ENCODE peak calls at places on chromosomes 12 and 14, in five cellular contexts. B is astrocyte, U is MM.1S, Q is cardiac muscle cell, V is stomach. Y is an unnamed sample.

GRCh38 chr14:57835751-57836150 is 30.1 kb downstream of the SLC35F4 start:
- DNase-seq in B (no peak), U (no peak), Q (no peak), V (no peak), Y (no peak)

GRCh38 chr12:132196038-132196872 is 52.0 kb downstream of the NOC4L start:
- DNase-seq in B (peak; percentile 4), U (no peak), Q (no peak), V (no peak), Y (no peak)

GRCh38 chr12:55362675-55363074 is at the start of gene OR6C75:
- DNase-seq in B (no peak), U (no peak), Q (no peak), V (no peak), Y (no peak)

GRCh38 chr12:27981874-27982273 is 9.3 kb upstream of the PTHLH start:
- DNase-seq in B (peak; percentile 73), U (no peak), Q (no peak), V (no peak), Y (peak; percentile 98)

GRCh38 chr12:63989301-63989845 is 144.9 kb downstream of the SRGAP1 start:
- DNase-seq in B (peak; percentile 85), U (no peak), Q (peak; percentile 65), V (peak; percentile 28), Y (no peak)

GRCh38 chr14:65069874-65070709 is 32.2 kb downstream of the MAX start:
- DNase-seq in B (no peak), U (peak; percentile 61), Q (no peak), V (peak; percentile 81), Y (no peak)

GRCh38 chr12:122844366-122844971 is 9.2 kb downstream of the HIP1R start:
- DNase-seq in B (no peak), U (no peak), Q (no peak), V (no peak), Y (no peak)

GRCh38 chr12:37733856-37734255 is 582.7 kb upstream of the ALG10B start:
- DNase-seq in B (no peak), U (no peak), Q (no peak), V (no peak), Y (no peak)

GRCh38 chr12:79997115-79997805 is 62.4 kb upstream of the PPP1R12A start:
- DNase-seq in B (no peak), U (peak; percentile 48), Q (no peak), V (no peak), Y (no peak)

GRCh38 chr14:92108345-92109254 is 2.2 kb upstream of the ATXN3 start:
- DNase-seq in B (no peak), U (no peak), Q (peak; percentile 10), V (no peak), Y (no peak)

GRCh38 chr12:1204581-1205121 is 213.6 kb downstream of the ERC1 start:
- DNase-seq in B (peak; percentile 27), U (peak; percentile 72), Q (peak; percentile 20), V (no peak), Y (peak; percentile 38)

GRCh38 chr14:68507544-68508081 is 285.3 kb downstream of the ZFP36L1 start:
- DNase-seq in B (no peak), U (no peak), Q (no peak), V (no peak), Y (no peak)

GRCh38 chr12:13175499-13175898 is 21.0 kb upstream of the EMP1 start:
- DNase-seq in B (peak; percentile 70), U (no peak), Q (no peak), V (no peak), Y (peak; percentile 90)

GRCh38 chr12:12719496-12719895 is 2.3 kb downstream of the CDKN1B start:
- DNase-seq in B (no peak), U (peak; percentile 64), Q (peak; percentile 45), V (no peak), Y (no peak)

GRCh38 chr14:50520947-50521815 is 11.2 kb downstream of the MAP4K5 start:
- DNase-seq in B (peak; percentile 89), U (no peak), Q (peak; percentile 38), V (no peak), Y (peak; percentile 88)

GRCh38 chr12:97745406-97746101 is 282.9 kb downstream of the RMST start:
- DNase-seq in B (peak; percentile 21), U (no peak), Q (no peak), V (no peak), Y (peak; percentile 2)

GRCh38 chr12:55742719-55743130 is at the start of gene GDF11:
- DNase-seq in B (peak; percentile 64), U (peak; percentile 60), Q (peak; percentile 79), V (peak; percentile 75), Y (no peak)

GRCh38 chr14:90551070-90551704 is 154.4 kb downstream of the CALM1 start:
- DNase-seq in B (peak; percentile 56), U (no peak), Q (peak; percentile 12), V (no peak), Y (no peak)

GRCh38 chr12:1912580-1913376 is 5.7 kb downstream of the CACNA2D4 start:
- DNase-seq in B (no peak), U (no peak), Q (no peak), V (peak; percentile 24), Y (no peak)

GRCh38 chr14:35167496-35167895 is 45.1 kb downstream of the PRORP start:
- DNase-seq in B (no peak), U (no peak), Q (no peak), V (no peak), Y (no peak)

GRCh38 chr12:52210186-52210924 is 18.5 kb upstream of the KRT80 start:
- DNase-seq in B (peak; percentile 81), U (no peak), Q (peak; percentile 90), V (no peak), Y (peak; percentile 78)

GRCh38 chr12:117967512-117967911 is 1.3 kb downstream of the KSR2 start:
- DNase-seq in B (no peak), U (no peak), Q (no peak), V (no peak), Y (no peak)

GRCh38 chr14:69487771-69488170 is 3.2 kb downstream of the PLEKHD1 start:
- DNase-seq in B (no peak), U (no peak), Q (no peak), V (no peak), Y (no peak)

GRCh38 chr14:20482382-20482781 is 13.2 kb downstream of the PNP start:
- DNase-seq in B (no peak), U (no peak), Q (no peak), V (no peak), Y (no peak)

GRCh38 chr12:25971675-25972035 is 13.2 kb downstream of the RASSF8 start:
- DNase-seq in B (no peak), U (no peak), Q (no peak), V (no peak), Y (no peak)

GRCh38 chr12:114412825-114413749 is 7.1 kb upstream of the TBX5 start:
- DNase-seq in B (no peak), U (no peak), Q (no peak), V (no peak), Y (no peak)

GRCh38 chr12:16453319-16453718 is 105.9 kb downstream of the MGST1 start:
- DNase-seq in B (no peak), U (no peak), Q (no peak), V (no peak), Y (no peak)

GRCh38 chr12:99544457-99544856 is 103.1 kb upstream of the GARIN6 start:
- DNase-seq in B (no peak), U (no peak), Q (no peak), V (no peak), Y (no peak)

GRCh38 chr12:11477110-11477509 is 81.7 kb upstream of the PRB2 start:
- DNase-seq in B (no peak), U (no peak), Q (no peak), V (no peak), Y (no peak)

GRCh38 chr12:27873010-27873409 is 93.0 kb upstream of the MANSC4 start:
- DNase-seq in B (no peak), U (no peak), Q (no peak), V (no peak), Y (no peak)

GRCh38 chr12:101604132-101604531 is 9.4 kb downstream of the MYBPC1 start:
- DNase-seq in B (no peak), U (no peak), Q (no peak), V (no peak), Y (peak; percentile 42)

GRCh38 chr12:52246720-52247621 is 13.9 kb downstream of the KRT7 start:
- DNase-seq in B (no peak), U (no peak), Q (no peak), V (peak; percentile 41), Y (no peak)

GRCh38 chr14:73896521-73896920 is 9.9 kb downstream of the ZNF410 start:
- DNase-seq in B (no peak), U (no peak), Q (peak; percentile 40), V (no peak), Y (peak; percentile 23)

GRCh38 chr14:35234007-35234406 is 58.2 kb upstream of the PSMA6 start:
- DNase-seq in B (peak; percentile 29), U (no peak), Q (peak; percentile 55), V (no peak), Y (peak; percentile 76)

GRCh38 chr12:229441-230191 is 15.7 kb upstream of the SLC6A12 start:
- DNase-seq in B (no peak), U (no peak), Q (no peak), V (no peak), Y (no peak)

GRCh38 chr12:53097207-53097563 is 282 bp upstream of the IGFBP6 start:
- DNase-seq in B (peak; percentile 39), U (no peak), Q (peak; percentile 48), V (no peak), Y (no peak)

GRCh38 chr12:5044420-5045295 is 979 bp downstream of the KCNA5 start:
- DNase-seq in B (no peak), U (no peak), Q (no peak), V (no peak), Y (no peak)
- H3K4me1 ChIP-seq in B (no peaks in the 10 kb centered on the region), U (peaks cover 13% of the 10 kb centered on the region), Q (peaks cover 14% of the 10 kb centered on the region), V (peaks cover 9% of the 10 kb centered on the region), Y (no peaks in the 10 kb centered on the region)

GRCh38 chr14:63039800-63040380 is 5.4 kb downstream of the KCNH5 start:
- DNase-seq in B (peak; percentile 69), U (peak; percentile 27), Q (peak; percentile 68), V (no peak), Y (peak; percentile 78)
- TF ChIP-seq CTCF in B (peak; percentile 13), U (peak; percentile 31), Q (peak; percentile 31), V (no peak), Y (peak; percentile 77)

GRCh38 chr14:96502621-96503251 is 554 bp downstream of the PAPOLA start:
- DNase-seq in B (peak; percentile 15), U (peak; percentile 8), Q (peak; percentile 49), V (peak; percentile 59), Y (no peak)

GRCh38 chr14:96497586-96497985 is 4.6 kb upstream of the PAPOLA start:
- DNase-seq in B (no peak), U (no peak), Q (no peak), V (no peak), Y (no peak)

GRCh38 chr14:96501746-96502620 is at the start of gene PAPOLA:
- DNase-seq in B (peak; percentile 87), U (peak; percentile 90), Q (peak; percentile 97), V (peak; percentile 96), Y (peak; percentile 92)

GRCh38 chr14:96497087-96497486 is 5.1 kb upstream of the PAPOLA start:
- DNase-seq in B (no peak), U (peak; percentile 13), Q (no peak), V (no peak), Y (peak; percentile 55)

DNA sequence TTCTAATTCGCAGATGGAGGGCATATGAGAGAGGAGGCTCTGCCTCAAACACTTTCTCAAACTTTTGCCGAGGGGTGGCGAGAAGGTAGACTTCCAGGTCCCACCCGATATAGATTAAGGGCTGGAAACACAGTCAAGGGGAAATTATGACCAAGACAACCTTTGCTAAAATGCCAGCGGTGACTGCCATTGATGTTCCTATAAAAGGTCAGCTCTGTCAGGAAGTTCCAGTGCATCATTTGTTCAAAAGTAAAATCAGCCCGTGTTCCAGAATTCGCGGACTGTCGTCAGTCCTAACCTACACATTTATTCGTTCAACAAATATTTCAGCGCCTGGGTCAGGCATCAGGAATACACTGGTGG is 818 bp upstream of the PAPOLA start:
- DNase-seq in B (no peak), U (peak; percentile 8), Q (no peak), V (no peak), Y (no peak)
- H3K4me1 ChIP-seq in B (peaks cover 9% of the 10 kb centered on the region), U (peaks cover 10% of the 10 kb centered on the region), Q (peaks cover 14% of the 10 kb centered on the region), V (peaks cover 36% of the 10 kb centered on the region), Y (no peaks in the 10 kb centered on the region)

GRCh38 chr12:24025153-24025798 is 75.8 kb upstream of the SOX5 start:
- DNase-seq in B (no peak), U (peak; percentile 7), Q (no peak), V (no peak), Y (peak; percentile 8)
- TF ChIP-seq CTCF in B (peak; percentile 25), U (peak; percentile 52), Q (peak; percentile 57), V (no peak), Y (peak; percentile 72)

Y was measured in foreskin keratinocyte.